ENCODE peak calls at places on chromosomes 5 and 9, in eight cellular contexts. F, B, W, G, H, S, U and O are unnamed samples.

GRCh38 chr9:69620731-69621130 is 51.4 kb downstream of the APBA1 start:
- DNase-seq in H (no peak), F (no peak), U (no peak), W (no peak), S (no peak), G (no peak), B (no peak), O (no peak)

GRCh38 chr9:130542457-130543228 is 36.7 kb upstream of the FUBP3 start:
- DNase-seq in S (no peak), U (no peak), H (no peak), B (peak), W (no peak), F (no peak), G (no peak), O (no peak)

GRCh38 chr9:133490201-133490681 is 11.3 kb upstream of the SLC2A6 start:
- DNase-seq in U (no peak), S (peak), B (no peak), W (no peak), G (no peak), F (no peak), H (no peak), O (no peak)

GRCh38 chr9:103287361-103287760 is 292.2 kb downstream of the CYLC2 start:
- DNase-seq in H (no peak), U (no peak), W (no peak), S (no peak), G (no peak), F (no peak), B (no peak), O (no peak)

GRCh38 chr5:1553642-1554409 is 30.1 kb upstream of the LPCAT1 start:
- DNase-seq in S (no peak), U (no peak), B (no peak), G (no peak), F (no peak), W (no peak), H (no peak), O (no peak)

GRCh38 chr9:116643691-116644090 is 43.4 kb upstream of the TRIM32 start:
- DNase-seq in W (no peak), H (no peak), G (no peak), F (no peak), S (no peak), B (no peak), U (no peak), O (no peak)

GRCh38 chr5:168342151-168342825 is 50.8 kb downstream of the WWC1 start:
- DNase-seq in W (no peak), S (no peak), U (no peak), H (no peak), F (no peak), G (no peak), B (no peak), O (no peak)

GRCh38 chr9:132201139-132201538 is 39.3 kb downstream of the NTNG2 start:
- DNase-seq in G (no peak), F (no peak), U (no peak), W (no peak), H (no peak), B (no peak), S (no peak), O (no peak)

GRCh38 chr9:31519011-31519410 is 865.4 kb upstream of the ACO1 start:
- DNase-seq in S (no peak), B (no peak), W (no peak), F (peak), H (no peak), G (peak), U (peak), O (no peak)

GRCh38 chr5:166236327-166236726 is 2055.1 kb upstream of the WWC1 start:
- DNase-seq in S (no peak), H (no peak), W (no peak), F (no peak), B (no peak), G (no peak), U (no peak), O (no peak)

GRCh38 chr5:143585970-143586369 is 182.5 kb upstream of the NR3C1 start:
- DNase-seq in G (no peak), F (no peak), S (no peak), H (no peak), U (no peak), W (no peak), B (peak), O (no peak)

GRCh38 chr5:136749016-136749415 is 383.7 kb upstream of the TRPC7 start:
- DNase-seq in B (no peak), G (no peak), H (no peak), F (no peak), U (no peak), S (no peak), W (no peak), O (no peak)

GRCh38 chr5:6567835-6568234 is 65.0 kb downstream of the NSUN2 start:
- DNase-seq in H (no peak), G (no peak), W (no peak), S (no peak), U (no peak), F (no peak), B (no peak), O (no peak)

GRCh38 chr5:139765409-139766217 is 30.0 kb upstream of the PSD2 start:
- DNase-seq in G (peak), U (peak), S (peak), W (no peak), B (peak), F (no peak), H (peak), O (peak)

GRCh38 chr5:176381979-176382378 is 6.4 kb downstream of the NOP16 start:
- DNase-seq in B (no peak), H (no peak), U (no peak), G (no peak), S (no peak), F (no peak), W (no peak), O (no peak)
- TF ChIP-seq POLR2AphosphoS5 in B (no peak), H (no peak), U (no peak), G (no peak), S (no peak), F (no peak), W (no peak), O (no peak)

GRCh38 chr5:87359106-87359505 is 53.6 kb downstream of the CCNH start:
- DNase-seq in U (no peak), W (no peak), F (no peak), H (no peak), S (no peak), G (peak), B (no peak), O (no peak)
- TF ChIP-seq REST in U (no peak), W (no peak), F (no peak), H (no peak), S (no peak), G (no peak), B (no peak), O (no peak)

GRCh38 chr9:127829205-127829935 is 25.1 kb downstream of the ENG start:
- DNase-seq in H (no peak), F (no peak), B (no peak), S (no peak), U (no peak), G (no peak), W (no peak), O (no peak)

GRCh38 chr9:127833555-127833954 is 20.9 kb downstream of the ENG start:
- DNase-seq in S (no peak), F (no peak), W (no peak), U (no peak), H (no peak), B (no peak), G (no peak), O (no peak)

GRCh38 chr9:127828262-127829031 is 25.8 kb downstream of the FPGS start:
- DNase-seq in G (peak), B (peak), W (peak), S (no peak), H (no peak), U (peak), F (no peak), O (no peak)

GRCh38 chr9:127835930-127836586 is 18.4 kb downstream of the ENG start:
- DNase-seq in H (no peak), W (no peak), G (no peak), B (no peak), U (no peak), F (no peak), S (no peak), O (peak)

GRCh38 chr9:127832248-127832647 is 22.2 kb downstream of the ENG start:
- DNase-seq in W (no peak), F (no peak), S (no peak), B (no peak), G (no peak), U (no peak), H (no peak), O (no peak)
- TF ChIP-seq POLR2AphosphoS5 in W (no peak), F (no peak), S (no peak), B (no peak), G (no peak), U (no peak), H (no peak), O (no peak)

GRCh38 chr5:171310816-171311697 is 2.0 kb downstream of the TLX3 start:
- DNase-seq in U (no peak), F (no peak), H (no peak), G (peak), S (no peak), B (no peak), W (no peak), O (no peak)
- TF ChIP-seq REST in U (no peak), F (no peak), H (no peak), G (no peak), S (no peak), B (no peak), W (no peak), O (no peak)

GRCh38 chr5:345404-346195 is 24.1 kb downstream of the AHRR start:
- DNase-seq in H (no peak), G (peak), W (no peak), S (peak), B (peak), F (no peak), U (no peak), O (no peak)

GRCh38 chr5:343461-344401 is 22.2 kb downstream of the AHRR start:
- DNase-seq in W (peak), H (no peak), B (no peak), F (no peak), S (peak), G (peak), U (peak), O (peak)

GRCh38 chr5:342501-343460 is 21.3 kb downstream of the AHRR start:
- DNase-seq in F (no peak), U (no peak), H (no peak), W (no peak), B (peak), S (no peak), G (no peak), O (peak)

GRCh38 chr5:346229-346935 is 24.9 kb downstream of the AHRR start:
- DNase-seq in S (peak), F (no peak), U (no peak), H (no peak), B (peak), W (no peak), G (peak), O (no peak)

DNA sequence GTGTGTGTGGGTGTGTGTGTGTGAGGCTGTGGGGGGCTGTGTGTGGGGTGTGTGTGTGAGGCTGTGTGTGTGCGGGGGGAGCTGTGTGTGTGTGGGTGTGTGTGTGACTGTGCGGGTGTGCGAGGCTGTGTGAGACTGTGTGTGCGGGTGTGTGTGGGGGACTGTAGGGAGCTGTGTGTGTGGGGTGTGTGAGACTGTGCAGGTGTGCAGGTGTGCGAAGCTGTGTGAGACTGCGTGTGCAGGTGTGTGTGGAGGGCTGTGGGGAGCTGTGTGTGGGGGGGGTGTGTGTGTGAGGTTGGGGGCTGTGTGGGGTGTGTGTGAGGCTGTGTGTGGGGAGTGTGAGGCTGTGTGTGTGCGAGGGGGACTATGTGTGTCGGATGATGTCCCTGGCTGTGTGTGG is 23.2 kb downstream of the AHRR start:
- DNase-seq in G (no peak), H (no peak), W (no peak), B (no peak), U (no peak), S (no peak), F (no peak), O (no peak)
- TF ChIP-seq POLR2AphosphoS5 in G (no peak), H (no peak), W (no peak), B (no peak), U (no peak), S (no peak), F (no peak), O (no peak)

DNA sequence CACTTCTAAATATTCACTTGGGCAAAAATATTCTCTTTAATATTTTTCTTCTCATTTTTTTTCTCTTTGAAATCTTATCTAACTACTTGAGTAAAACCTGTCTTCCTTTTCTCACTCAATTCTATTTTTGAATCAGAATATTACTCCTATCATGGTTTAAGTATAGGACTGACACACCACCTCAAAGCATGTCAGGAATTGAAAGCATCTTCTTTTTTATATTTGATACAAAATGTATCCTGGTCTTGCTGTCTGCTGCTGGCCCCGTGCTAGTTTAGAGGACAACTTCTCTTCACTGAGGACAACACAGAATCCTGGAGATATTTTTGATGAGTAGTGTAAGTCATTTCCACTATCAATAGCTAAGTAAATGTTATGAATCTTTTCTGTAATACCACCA is 383.6 kb downstream of the GADD45G start:
- DNase-seq in S (no peak), G (no peak), B (no peak), F (no peak), H (no peak), U (no peak), W (no peak), O (no peak)
- TF ChIP-seq REST in S (no peak), G (no peak), B (no peak), F (no peak), H (no peak), U (no peak), W (no peak), O (no peak)

GRCh38 chr5:177427211-177427822 is 841 bp downstream of the GRK6 start:
- DNase-seq in H (no peak), G (no peak), B (peak), U (no peak), F (no peak), S (peak), W (no peak), O (peak)

GRCh38 chr5:177428574-177429217 is 2.2 kb downstream of the GRK6 start:
- DNase-seq in H (no peak), F (no peak), U (no peak), W (no peak), G (no peak), S (no peak), B (no peak), O (peak)

GRCh38 chr5:177429248-177430045 is 3.0 kb downstream of the GRK6 start:
- DNase-seq in F (peak), S (no peak), W (no peak), B (peak), U (no peak), G (no peak), H (no peak), O (peak)

GRCh38 chr5:177426566-177427210 is at the start of gene GRK6:
- DNase-seq in F (no peak), U (no peak), S (peak), B (peak), W (no peak), G (peak), H (no peak), O (peak)

GRCh38 chr5:177427919-177428573 is 1.6 kb downstream of the GRK6 start:
- DNase-seq in G (no peak), S (no peak), B (peak), H (no peak), W (no peak), U (no peak), F (no peak), O (peak)
- TF ChIP-seq POLR2AphosphoS5 in G (no peak), S (no peak), B (peak), H (no peak), W (no peak), U (no peak), F (peak), O (no peak)

GRCh38 chr9:76296561-76297276 is 97.5 kb downstream of the RFK start:
- DNase-seq in S (no peak), U (no peak), F (no peak), H (no peak), W (no peak), B (no peak), G (no peak), O (no peak)

GRCh38 chr9:76294301-76294700 is 99.9 kb downstream of the RFK start:
- DNase-seq in H (no peak), F (no peak), B (no peak), S (no peak), U (no peak), W (no peak), G (no peak), O (no peak)

GRCh38 chr9:76292658-76293057 is 101.6 kb downstream of the RFK start:
- DNase-seq in S (no peak), H (no peak), F (no peak), B (no peak), G (no peak), W (no peak), U (no peak), O (no peak)

GRCh38 chr9:76290555-76290954 is 103.7 kb downstream of the RFK start:
- DNase-seq in G (no peak), W (no peak), H (no peak), S (no peak), B (no peak), F (no peak), U (peak), O (no peak)

DNA sequence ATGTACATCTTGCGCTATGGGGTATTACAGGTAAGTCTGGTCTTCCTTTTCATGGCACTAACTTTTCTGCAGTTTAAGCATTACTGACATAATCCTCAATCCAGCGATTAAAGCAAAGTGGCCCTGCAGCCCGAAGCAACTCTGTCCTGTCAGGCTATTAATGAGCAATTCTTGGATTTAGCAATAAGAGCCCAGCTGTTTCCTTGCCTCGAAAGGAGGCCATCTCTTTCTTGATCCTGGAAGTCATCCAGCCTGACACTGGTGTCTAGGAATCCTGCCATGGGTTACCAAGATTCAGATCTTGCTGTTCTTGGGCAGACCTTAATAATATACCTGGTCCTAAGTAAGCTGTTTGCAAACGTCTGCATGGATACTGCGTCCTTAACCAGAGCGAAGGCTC is 102.0 kb downstream of the RFK start:
- DNase-seq in F (no peak), G (no peak), H (no peak), U (no peak), S (no peak), W (no peak), B (no peak), O (no peak)
- TF ChIP-seq REST in F (no peak), G (no peak), H (no peak), U (no peak), S (no peak), W (no peak), B (no peak), O (no peak)

GRCh38 chr5:124957063-124957462 is 210.6 kb upstream of the ZNF608 start:
- DNase-seq in G (no peak), W (no peak), B (no peak), F (no peak), H (no peak), S (no peak), U (no peak), O (no peak)

GRCh38 chr5:124963236-124963929 is 216.9 kb upstream of the ZNF608 start:
- DNase-seq in W (no peak), U (peak), G (peak), B (no peak), S (no peak), H (no peak), F (no peak), O (peak)

GRCh38 chr5:124961517-124961916 is 215.1 kb upstream of the ZNF608 start:
- DNase-seq in H (no peak), U (no peak), G (no peak), F (no peak), S (no peak), B (no peak), W (no peak), O (no peak)

GRCh38 chr5:124962735-124963134 is 216.3 kb upstream of the ZNF608 start:
- DNase-seq in U (no peak), S (no peak), G (peak), W (no peak), H (no peak), B (no peak), F (no peak), O (no peak)

DNA sequence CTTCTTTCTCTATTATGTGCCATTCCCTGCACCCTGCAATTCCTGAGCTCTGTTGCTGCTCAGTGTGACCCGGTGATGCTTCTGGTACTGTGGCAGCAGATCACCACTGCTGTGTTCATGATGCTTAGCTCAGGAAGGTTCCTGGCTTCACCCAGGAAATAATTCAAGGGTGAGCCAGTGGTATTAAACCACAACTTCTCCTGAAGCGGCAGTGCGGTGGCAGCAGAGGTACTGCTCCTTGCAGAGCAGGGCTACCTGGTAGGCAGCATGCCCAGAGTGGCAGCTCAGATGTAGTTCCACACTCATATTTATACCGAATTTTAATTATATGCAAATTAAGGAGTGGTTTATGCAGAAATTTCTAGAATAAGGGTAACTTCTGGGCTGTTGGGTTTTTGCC is 213.8 kb upstream of the ZNF608 start:
- DNase-seq in H (no peak), F (no peak), B (no peak), G (no peak), W (no peak), U (no peak), S (no peak), O (no peak)
- TF ChIP-seq POLR2AphosphoS5 in H (no peak), F (no peak), B (no peak), G (no peak), W (no peak), U (no peak), S (no peak), O (no peak)